ENCODE peak calls at places on chromosome 12, in five cellular contexts. T is NT2/D1, A is DND-41, B is gastrocnemius medialis, V is astrocyte of the cerebellum. J is an unnamed sample.

GRCh38 chr12:106953352-106954260 is 2.1 kb upstream of the TMEM263 start:
- DNase-seq in T (no peak), A (no peak), B (no peak), V (no peak), J (peak)

GRCh38 chr12:131187602-131188001 is 233.9 kb downstream of the ADGRD1 start:
- DNase-seq in T (no peak), A (no peak), B (no peak), V (no peak), J (no peak)

GRCh38 chr12:82848846-82849245 is 162.1 kb downstream of the TMTC2 start:
- DNase-seq in T (no peak), A (no peak), B (no peak), V (no peak), J (no peak)

GRCh38 chr12:14854586-14855163 is 11.3 kb upstream of the ART4 start:
- DNase-seq in T (no peak), A (no peak), B (no peak), V (no peak), J (no peak)

GRCh38 chr12:131249291-131250027 is 295.8 kb downstream of the ADGRD1 start:
- DNase-seq in T (no peak), A (no peak), B (peak), V (no peak), J (no peak)

GRCh38 chr12:107512391-107512790 is 173.2 kb upstream of the PWP1 start:
- DNase-seq in T (no peak), A (no peak), B (no peak), V (peak), J (no peak)

GRCh38 chr12:76688627-76689026 is 75.3 kb upstream of the ZDHHC17 start:
- DNase-seq in T (no peak), A (no peak), B (no peak), V (no peak), J (no peak)

GRCh38 chr12:124537525-124538193 is 29.8 kb downstream of the NCOR2 start:
- DNase-seq in T (no peak), A (no peak), B (no peak), V (no peak), J (no peak)

GRCh38 chr12:45303955-45304354 is 88.1 kb downstream of the ANO6 start:
- DNase-seq in T (no peak), A (no peak), B (no peak), V (no peak), J (no peak)

GRCh38 chr12:42422785-42423184 is 96.8 kb downstream of the PPHLN1 start:
- DNase-seq in T (no peak), A (no peak), B (no peak), V (no peak), J (peak)

GRCh38 chr12:51361419-51362016 is 15.0 kb upstream of the CELA1 start:
- DNase-seq in T (no peak), A (no peak), B (no peak), V (no peak), J (no peak)

GRCh38 chr12:98446716-98447115 is 68.7 kb upstream of the TMPO start:
- DNase-seq in T (no peak), A (no peak), B (no peak), V (no peak), J (no peak)

GRCh38 chr12:131555866-131556265 is 155.0 kb upstream of the SFSWAP start:
- DNase-seq in T (no peak), A (no peak), B (no peak), V (no peak), J (no peak)

GRCh38 chr12:107131832-107132616 is 38.7 kb upstream of the CRY1 start:
- DNase-seq in T (peak), A (no peak), B (no peak), V (peak), J (peak)

GRCh38 chr12:53004178-53004577 is 2.1 kb upstream of the EIF4B start:
- DNase-seq in T (peak), A (no peak), B (no peak), V (no peak), J (no peak)
- H3K4me3 ChIP-seq in T (peak), A (no peak), B (no peak), V (no peak), J (no peak)

GRCh38 chr12:114408881-114409795 is 3.2 kb upstream of the TBX5 start:
- DNase-seq in T (no peak), A (no peak), B (no peak), V (no peak), J (no peak)
- H3K4me3 ChIP-seq in T (peak), A (no peak), B (peak), V (peak), J (no peak)

DNA sequence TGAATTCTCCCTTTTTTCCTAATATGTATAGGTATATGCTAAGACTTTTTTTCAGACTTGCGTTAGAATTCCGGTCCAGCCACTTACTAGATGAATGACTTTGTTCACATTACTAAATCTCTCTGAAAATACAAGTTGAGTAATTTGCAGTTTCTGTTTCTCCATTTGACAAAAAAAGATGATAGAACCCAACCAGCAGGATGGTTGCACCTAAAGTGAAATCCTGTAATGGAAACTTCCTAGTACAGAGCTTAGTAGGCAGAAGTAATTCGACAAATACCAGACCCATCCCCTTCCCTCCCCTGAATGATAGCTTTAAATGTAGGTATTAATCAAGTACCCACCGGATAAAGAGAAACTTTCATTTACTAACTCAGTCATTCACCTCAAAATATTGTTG is 113.6 kb upstream of the RAP1B start:
- DNase-seq in T (no peak), A (no peak), B (no peak), V (no peak), J (no peak)
- H3K4me3 ChIP-seq in T (no peak), A (no peak), B (no peak), V (no peak), J (no peak)

GRCh38 chr12:92899388-92900001 is 29.6 kb downstream of the EEA1 start:
- DNase-seq in T (peak), A (no peak), B (peak), V (peak), J (peak)
- H3K4me3 ChIP-seq in T (no peak), A (no peak), B (peak), V (no peak), J (no peak)

GRCh38 chr12:116820077-116820656 is 61.1 kb downstream of the HRK start:
- DNase-seq in T (no peak), A (no peak), B (no peak), V (no peak), J (no peak)
- H3K4me3 ChIP-seq in T (no peak), A (no peak), B (peak), V (no peak), J (no peak)

GRCh38 chr12:24197517-24197916 is 248.0 kb upstream of the SOX5 start:
- DNase-seq in T (peak), A (peak), B (no peak), V (no peak), J (no peak)
- H3K4me3 ChIP-seq in T (no peak), A (no peak), B (no peak), V (no peak), J (no peak)

GRCh38 chr12:8828514-8829127 is 6.2 kb downstream of the A2ML1 start:
- DNase-seq in T (no peak), A (no peak), B (no peak), V (no peak), J (no peak)

GRCh38 chr12:8827551-8828347 is 5.3 kb downstream of the A2ML1 start:
- DNase-seq in T (no peak), A (no peak), B (no peak), V (no peak), J (no peak)

GRCh38 chr12:8822298-8822697 is at the start of gene A2ML1:
- DNase-seq in T (no peak), A (no peak), B (no peak), V (no peak), J (no peak)

GRCh38 chr12:8819676-8819980 is 2.8 kb upstream of the A2ML1 start:
- DNase-seq in T (no peak), A (no peak), B (no peak), V (no peak), J (no peak)

DNA sequence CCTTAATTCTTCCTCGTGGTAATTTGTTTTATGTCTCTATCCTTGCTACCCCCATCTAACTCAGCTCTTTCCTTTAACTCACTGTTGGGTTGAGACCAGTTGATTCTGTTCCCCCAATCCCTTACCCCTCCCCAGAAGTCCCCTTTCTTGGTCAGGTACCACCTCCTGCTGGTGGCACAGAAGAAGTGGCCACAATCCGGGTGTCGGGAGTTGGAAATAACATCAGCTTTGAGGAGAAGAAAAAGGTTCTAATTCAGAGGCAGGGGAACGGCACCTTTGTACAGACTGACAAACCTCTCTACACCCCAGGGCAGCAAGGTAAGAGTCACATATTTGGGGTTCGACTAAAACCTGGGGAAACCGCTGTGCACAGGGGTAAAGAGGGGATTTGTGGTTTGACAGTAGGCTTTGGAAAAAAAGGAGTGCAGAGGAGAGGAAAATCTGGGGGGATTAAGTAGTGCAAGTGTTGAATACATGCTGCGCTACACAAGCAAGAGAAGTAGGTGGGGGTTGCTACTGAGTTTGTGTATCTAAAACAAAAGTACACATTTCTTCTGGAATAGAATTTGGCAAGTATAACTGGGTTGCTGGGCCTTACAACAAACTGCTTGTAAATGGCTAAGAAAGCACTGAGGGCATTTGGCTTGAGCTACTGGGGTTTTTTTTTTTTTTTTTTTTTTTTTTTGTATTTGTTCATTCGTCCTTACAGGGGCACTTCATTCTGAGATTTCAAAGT is 1.3 kb downstream of the A2ML1 start:
- DNase-seq in T (peak), A (peak), B (no peak), V (peak), J (peak)
- H3K4me3 ChIP-seq in T (no peak), A (no peak), B (no peak), V (no peak), J (no peak)

DNA sequence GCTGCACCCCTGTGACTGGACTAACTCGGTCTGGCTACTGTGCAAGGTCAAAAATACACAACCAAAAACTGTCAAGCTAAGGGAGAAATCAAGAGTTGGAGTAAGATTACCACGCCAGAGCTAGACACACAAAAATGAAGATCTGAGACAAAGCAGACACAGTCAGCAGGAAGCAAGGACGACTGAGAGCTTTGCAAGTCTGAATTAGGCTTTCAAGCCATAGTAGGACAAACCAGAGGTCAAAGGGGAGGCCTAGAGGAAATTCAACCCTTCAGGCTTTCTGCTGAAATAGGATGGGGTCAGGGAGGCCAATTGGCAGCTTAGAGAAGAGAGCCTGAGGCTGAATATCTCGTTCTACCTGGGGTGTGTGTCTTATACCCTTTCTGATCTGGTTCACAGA is 117.3 kb downstream of the LLPH start:
- DNase-seq in T (no peak), A (no peak), B (no peak), V (no peak), J (no peak)
- H3K4me3 ChIP-seq in T (no peak), A (no peak), B (no peak), V (no peak), J (no peak)